ENCODE peak calls at places on chromosomes 2 and 18, in ten cellular contexts. M is CD8-positive, alpha-beta memory T cell; X is GM12892; W is progenitor cell of endocrine pancreas; Q is GM13976; S is right cardiac atrium; Y is NCI-H1694 treated with DMSO at 0.1 percent for 48 hours; R is T1000; I is NCI-H345; F is AG08395. J is an unnamed sample.

GRCh38 chr2:36965751-36966369 is 476 bp downstream of the STRN start:
- DNase-seq in X (peak), S (peak), Y (peak), R (no peak), M (peak), W (peak), F (peak), I (peak), Q (peak), J (peak)

GRCh38 chr2:165725421-165725820 is 68.6 kb downstream of the GALNT3 start:
- DNase-seq in I (no peak), Q (no peak), W (no peak), X (no peak), Y (no peak), F (peak), M (no peak), S (no peak), R (no peak), J (no peak)

GRCh38 chr2:134347756-134348155 is 93.9 kb downstream of the MGAT5 start:
- DNase-seq in Y (no peak), F (peak), I (no peak), W (no peak), X (no peak), R (no peak), M (no peak), Q (no peak), S (no peak), J (no peak)

GRCh38 chr18:56919190-56919589 is 227.7 kb upstream of the BOD1L2 start:
- DNase-seq in Q (no peak), M (no peak), W (no peak), X (no peak), S (no peak), R (no peak), Y (no peak), F (no peak), I (no peak), J (no peak)

GRCh38 chr18:65753520-65753919 is 2.7 kb downstream of the CDH7 start:
- DNase-seq in W (peak), F (no peak), X (no peak), Y (peak), M (no peak), Q (peak), I (peak), S (no peak), R (no peak), J (peak)

GRCh38 chr2:19576411-19576810 is 218.0 kb upstream of the OSR1 start:
- DNase-seq in I (no peak), Y (no peak), M (no peak), R (no peak), W (no peak), S (no peak), X (no peak), F (no peak), Q (no peak), J (no peak)

GRCh38 chr2:232537499-232537898 is 2.0 kb upstream of the CHRNG start:
- DNase-seq in X (no peak), Q (no peak), Y (no peak), M (no peak), F (no peak), I (no peak), R (no peak), S (no peak), W (no peak), J (no peak)

GRCh38 chr18:58572181-58572580 is 56.7 kb downstream of the ALPK2 start:
- DNase-seq in R (peak), Q (no peak), S (no peak), W (no peak), Y (no peak), I (no peak), X (no peak), M (no peak), F (peak), J (no peak)

GRCh38 chr18:48991299-48992055 is 40.7 kb upstream of the SMAD7 start:
- DNase-seq in W (no peak), I (no peak), F (no peak), X (no peak), Y (no peak), M (no peak), Q (peak), R (no peak), S (peak), J (no peak)

GRCh38 chr2:50535971-50536759 is 495.8 kb downstream of the NRXN1 start:
- DNase-seq in R (no peak), M (no peak), Q (no peak), S (no peak), I (peak), Y (peak), F (no peak), W (no peak), X (no peak), J (peak)

GRCh38 chr2:95344208-95344570 is 47.0 kb downstream of the KCNIP3 start:
- DNase-seq in Y (no peak), I (no peak), M (no peak), R (no peak), Q (no peak), F (no peak), W (no peak), X (no peak), S (no peak), J (no peak)

GRCh38 chr2:217248312-217248935 is 388.6 kb upstream of the TNP1 start:
- DNase-seq in R (no peak), Y (peak), X (no peak), Q (peak), M (no peak), F (peak), S (peak), I (peak), W (no peak), J (no peak)

GRCh38 chr18:10927290-10927979 is 221.9 kb downstream of the PIEZO2 start:
- DNase-seq in S (peak), X (no peak), R (no peak), W (no peak), Y (no peak), M (no peak), Q (no peak), I (no peak), F (peak), J (no peak)

J was measured in NCI-H524.